ENCODE peak calls at places on chromosomes 1 and 21, in eight cellular contexts. H is prostate gland; P is breast epithelium; G is hepatocyte; K is keratinocyte; L is astrocyte; X is CD4-positive, alpha-beta memory T cell; D is AG04450. R is an unnamed sample.

GRCh38 chr1:179095924-179096323 is 14.1 kb downstream of the TOR3A start:
- DNase-seq in L (no peak), D (no peak), G (no peak), P (no peak), H (no peak), X (no peak), K (no peak), R (no peak)

GRCh38 chr1:97365026-97365425 is 555.8 kb downstream of the DPYD start:
- DNase-seq in L (peak; percentile 41), H (no peak), D (no peak), P (no peak), G (no peak), X (no peak), K (no peak), R (no peak)

GRCh38 chr1:245837741-245838140 is 669.3 kb downstream of the SMYD3 start:
- DNase-seq in H (no peak), G (no peak), L (peak; percentile 73), K (no peak), D (no peak), P (no peak), X (no peak), R (no peak)

GRCh38 chr1:111602302-111602701 is 17.3 kb upstream of the RAP1A start:
- DNase-seq in D (no peak), P (no peak), G (no peak), H (no peak), X (no peak), K (no peak), L (no peak), R (no peak)

GRCh38 chr1:234610061-234610581 is at the start of gene IRF2BP2:
- DNase-seq in D (no peak), G (peak; percentile 95), P (peak; percentile 81), H (peak; percentile 81), K (no peak), L (no peak), X (peak; percentile 88), R (peak; percentile 78)

GRCh38 chr1:49171941-49172593 is 395.4 kb upstream of the BEND5 start:
- DNase-seq in L (no peak), D (no peak), G (no peak), P (no peak), H (no peak), K (no peak), X (no peak), R (no peak)

GRCh38 chr21:31198575-31198974 is 145.5 kb downstream of the TIAM1 start:
- DNase-seq in G (peak; percentile 63), P (no peak), X (peak; percentile 54), H (peak; percentile 23), K (no peak), L (peak; percentile 23), D (peak; percentile 24), R (no peak)

GRCh38 chr1:228866498-228866897 is 131.2 kb downstream of the RHOU start:
- DNase-seq in X (no peak), K (no peak), G (peak; percentile 59), H (no peak), D (no peak), P (no peak), L (no peak), R (no peak)

GRCh38 chr1:42427240-42427639 is 28.6 kb downstream of the ZMYND12 start:
- DNase-seq in G (no peak), K (no peak), H (no peak), L (no peak), D (no peak), P (no peak), X (no peak), R (no peak)

GRCh38 chr1:30788580-30789387 is 31.2 kb upstream of the LAPTM5 start:
- DNase-seq in G (peak; percentile 57), D (no peak), L (no peak), H (peak; percentile 34), K (no peak), X (no peak), P (no peak), R (no peak)

GRCh38 chr1:30786264-30786991 is 28.9 kb upstream of the LAPTM5 start:
- DNase-seq in H (no peak), G (no peak), K (no peak), X (no peak), L (no peak), D (no peak), P (no peak), R (no peak)

GRCh38 chr1:30789388-30790255 is 32.0 kb upstream of the LAPTM5 start:
- DNase-seq in P (no peak), G (no peak), K (no peak), X (no peak), H (no peak), L (no peak), D (no peak), R (no peak)

GRCh38 chr1:30787266-30787665 is 29.7 kb upstream of the LAPTM5 start:
- DNase-seq in K (no peak), G (no peak), X (no peak), H (no peak), D (no peak), L (no peak), P (no peak), R (no peak)

DNA sequence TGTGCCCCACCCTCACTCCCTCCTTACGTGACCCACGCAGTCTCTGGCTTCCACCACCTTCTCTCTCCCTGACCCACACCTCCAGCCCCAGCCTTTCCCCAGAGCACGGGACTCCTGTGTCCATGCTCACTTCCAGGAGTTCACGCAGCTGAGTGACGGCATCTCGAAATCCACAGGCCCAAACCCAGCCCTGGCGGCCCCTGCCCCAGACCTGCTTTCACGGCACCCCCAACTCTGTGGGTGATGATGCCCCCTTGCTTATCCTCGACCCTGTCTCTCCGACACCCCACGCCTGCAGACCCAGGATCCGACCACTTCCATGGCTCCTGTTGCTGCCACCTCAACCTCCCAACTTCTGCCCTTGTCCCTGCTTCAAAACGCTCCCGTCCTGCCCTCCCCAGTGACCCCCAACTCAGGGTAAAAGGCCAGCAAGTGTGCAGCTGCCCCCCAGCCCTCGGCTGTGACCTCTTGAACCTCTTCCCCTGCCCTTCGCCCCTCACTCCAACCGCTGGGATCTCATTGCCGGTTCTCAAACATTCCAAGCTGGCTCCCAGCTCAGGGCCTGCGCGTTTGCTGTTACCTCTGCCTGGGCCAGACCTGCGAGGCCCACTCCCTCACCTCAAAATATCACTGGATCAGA is 30.4 kb upstream of the LAPTM5 start:
- DNase-seq in X (no peak), G (no peak), P (no peak), D (no peak), K (no peak), L (no peak), H (no peak), R (no peak)
- H3K27me3 ChIP-seq in X (no peaks in the 10 kb centered on the region), G (no peaks in the 10 kb centered on the region), P (no peaks in the 10 kb centered on the region), D (peaks cover 13% of the 10 kb centered on the region), K (peaks cover 7% of the 10 kb centered on the region), L (peaks cover 11% of the 10 kb centered on the region), H (no peaks in the 10 kb centered on the region), R (no peaks in the 10 kb centered on the region)

GRCh38 chr1:204709021-204709420 is 23.5 kb upstream of the LRRN2 start:
- DNase-seq in H (no peak), X (no peak), P (no peak), G (no peak), K (no peak), D (no peak), L (no peak), R (no peak)
- H3K27me3 ChIP-seq in H (peaks cover 16% of the 10 kb centered on the region), X (no peaks in the 10 kb centered on the region), P (peaks cover 8% of the 10 kb centered on the region), G (peaks cover 21% of the 10 kb centered on the region), K (peaks cover 11% of the 10 kb centered on the region), D (peaks cover 47% of the 10 kb centered on the region), L (peaks cover 38% of the 10 kb centered on the region), R (no peaks in the 10 kb centered on the region)

GRCh38 chr1:4655674-4656532 is 1.5 kb downstream of the AJAP1 start:
- DNase-seq in L (peak; percentile 38), P (no peak), D (no peak), X (no peak), K (no peak), H (peak; percentile 28), G (peak; percentile 76), R (peak; percentile 54)

GRCh38 chr1:4653328-4653660 is 1.1 kb upstream of the AJAP1 start:
- DNase-seq in H (no peak), G (no peak), K (no peak), D (no peak), P (no peak), X (no peak), L (no peak), R (no peak)

GRCh38 chr1:4653796-4654715 is at the start of gene AJAP1:
- DNase-seq in K (no peak), X (no peak), L (no peak), D (no peak), P (no peak), G (peak; percentile 29), H (no peak), R (no peak)

GRCh38 chr1:4656533-4657140 is 2.2 kb downstream of the AJAP1 start:
- DNase-seq in P (no peak), D (no peak), H (no peak), L (no peak), G (no peak), X (no peak), K (no peak), R (no peak)

DNA sequence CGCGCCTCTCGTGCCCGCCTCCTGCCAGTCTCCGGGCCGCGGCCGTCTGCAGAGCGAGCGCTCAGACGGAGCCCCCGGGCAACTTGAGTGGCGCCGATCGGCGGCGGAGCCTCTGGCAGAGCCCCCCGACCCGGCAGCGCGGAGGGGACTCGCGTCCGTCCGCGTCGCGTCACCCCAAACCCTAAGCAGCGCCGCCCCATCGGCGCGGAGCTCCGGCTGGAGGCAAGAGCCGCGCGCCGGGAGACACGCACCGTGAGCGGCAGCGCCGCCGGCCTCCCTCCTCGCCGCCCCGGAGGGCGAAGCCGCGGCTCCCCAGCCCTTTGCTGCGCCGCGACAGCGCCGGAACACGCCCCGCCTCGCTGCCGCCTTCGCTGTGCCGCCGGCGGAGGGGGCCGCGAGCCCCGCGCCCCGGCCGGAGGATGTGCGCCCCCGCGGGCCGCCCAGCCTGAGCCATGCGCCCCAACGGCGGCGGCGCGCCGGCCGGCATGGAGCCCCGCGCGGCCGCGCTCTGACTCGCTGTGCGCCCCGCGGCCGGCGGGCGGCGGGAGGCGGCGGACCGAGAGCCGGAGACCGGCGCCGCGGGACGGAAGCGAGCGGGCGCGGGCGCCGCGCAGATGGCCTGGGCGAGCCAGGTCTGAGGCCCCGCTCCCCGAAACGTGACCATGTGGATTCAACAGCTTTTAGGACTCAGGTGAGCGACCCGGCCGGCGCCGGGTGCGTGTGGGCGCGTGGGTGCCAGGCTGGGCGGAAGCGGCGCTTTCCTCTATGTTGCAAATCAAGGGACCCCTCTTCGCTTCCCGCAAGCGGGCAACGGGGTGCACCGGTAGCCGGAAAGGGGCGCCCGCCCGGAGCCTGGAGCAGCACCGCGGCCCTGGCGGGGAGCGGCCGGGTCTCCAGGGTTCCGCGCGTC is 610 bp downstream of the AJAP1 start:
- DNase-seq in D (no peak), P (no peak), L (no peak), G (peak; percentile 37), H (no peak), X (no peak), K (no peak), R (no peak)
- H3K27me3 ChIP-seq in D (peaks cover 15% of the 10 kb centered on the region), P (peaks cover 66% of the 10 kb centered on the region), L (peaks cover 10% of the 10 kb centered on the region), G (peaks cover 82% of the 10 kb centered on the region), H (peaks cover 34% of the 10 kb centered on the region), X (peaks cover 11% of the 10 kb centered on the region), K (peaks cover 7% of the 10 kb centered on the region), R (peaks cover 7% of the 10 kb centered on the region)

DNA sequence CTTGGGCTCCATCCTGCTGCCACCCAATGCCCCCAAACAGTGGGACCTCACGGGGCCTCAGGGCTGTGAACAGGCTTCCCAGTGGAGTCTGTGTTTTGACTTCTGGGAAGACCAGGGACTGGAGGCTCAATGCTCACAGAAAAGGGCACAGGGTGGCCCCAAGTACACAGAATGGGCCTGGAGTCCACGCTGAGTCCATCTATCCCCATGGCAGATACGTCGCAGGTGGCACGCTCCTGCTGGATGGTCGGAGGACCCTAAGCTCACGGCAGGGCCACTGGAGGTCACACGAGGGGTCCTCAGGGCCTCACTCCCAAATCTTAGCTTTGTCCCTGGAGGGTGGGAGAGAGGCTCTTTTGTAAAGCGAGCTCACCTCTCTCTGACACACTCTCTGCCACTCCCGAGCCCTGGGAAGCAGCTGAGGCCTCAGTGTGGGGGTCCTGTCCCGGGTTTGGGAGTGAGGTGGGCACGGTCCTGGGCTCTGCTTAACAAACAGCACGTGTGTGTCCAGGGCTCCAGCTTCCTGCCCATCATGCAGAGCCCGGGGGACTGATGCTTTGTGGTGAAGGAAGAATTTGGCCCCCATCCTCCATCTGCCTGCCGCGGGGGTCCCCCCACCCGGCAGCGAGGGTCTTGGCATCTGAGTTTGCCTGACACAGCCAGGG is 27.2 kb upstream of the TTC34 start:
- DNase-seq in G (no peak), L (no peak), X (no peak), H (no peak), P (no peak), K (no peak), D (no peak), R (no peak)
- H3K27me3 ChIP-seq in G (no peaks in the 10 kb centered on the region), L (no peaks in the 10 kb centered on the region), X (no peaks in the 10 kb centered on the region), H (peaks cover 8% of the 10 kb centered on the region), P (peaks cover 84% of the 10 kb centered on the region), K (no peaks in the 10 kb centered on the region), D (no peaks in the 10 kb centered on the region), R (no peaks in the 10 kb centered on the region)

R was measured in thyroid gland.